ENCODE peak calls at places on chromosomes 11 and 22, in five cellular contexts. One of them, this sample, is unnamed.

GRCh38 chr11:120512727-120513435 is 1.3 kb downstream of the GRIK4 start:
- DNase-seq in BE2C: no peak
- DNase-seq in A172: no peak
- DNase-seq in NCI-H1092: no peak
- DNase-seq in stimulated activated CD8-positive, alpha-beta memory T cell treated with anti-CD3 and anti-CD28 coated beads, Interleukin-4, amount 100 ng/mL, for 24 hours: no peak
- DNase-seq in this sample: no peak

GRCh38 chr11:71568707-71569349 is 3.5 kb downstream of the KRTAP5-10 start:
- DNase-seq in BE2C: peak; percentile 25
- DNase-seq in A172: no peak
- DNase-seq in NCI-H1092: no peak
- DNase-seq in stimulated activated CD8-positive, alpha-beta memory T cell treated with anti-CD3 and anti-CD28 coated beads, Interleukin-4, amount 100 ng/mL, for 24 hours: no peak
- DNase-seq in this sample: no peak

GRCh38 chr22:22888509-22889353 is 1.1 kb downstream of the IGLL5 start:
- DNase-seq in BE2C: no peak
- DNase-seq in A172: no peak
- DNase-seq in NCI-H1092: no peak
- DNase-seq in stimulated activated CD8-positive, alpha-beta memory T cell treated with anti-CD3 and anti-CD28 coated beads, Interleukin-4, amount 100 ng/mL, for 24 hours: no peak
- DNase-seq in this sample: no peak

GRCh38 chr22:39661842-39662676 is 91.5 kb downstream of the CACNA1I start:
- DNase-seq in BE2C: no peak
- DNase-seq in A172: no peak
- DNase-seq in NCI-H1092: no peak
- DNase-seq in stimulated activated CD8-positive, alpha-beta memory T cell treated with anti-CD3 and anti-CD28 coated beads, Interleukin-4, amount 100 ng/mL, for 24 hours: peak; percentile 61
- DNase-seq in this sample: peak; percentile 34

GRCh38 chr11:77206264-77207018 is 78.4 kb downstream of the MYO7A start:
- DNase-seq in BE2C: no peak
- DNase-seq in A172: no peak
- DNase-seq in NCI-H1092: no peak
- DNase-seq in stimulated activated CD8-positive, alpha-beta memory T cell treated with anti-CD3 and anti-CD28 coated beads, Interleukin-4, amount 100 ng/mL, for 24 hours: no peak
- DNase-seq in this sample: no peak

GRCh38 chr22:24338701-24339451 is 68.2 kb downstream of the SPECC1L start:
- DNase-seq in BE2C: no peak
- DNase-seq in A172: no peak
- DNase-seq in NCI-H1092: no peak
- DNase-seq in stimulated activated CD8-positive, alpha-beta memory T cell treated with anti-CD3 and anti-CD28 coated beads, Interleukin-4, amount 100 ng/mL, for 24 hours: no peak
- DNase-seq in this sample: no peak

GRCh38 chr11:68256331-68256741 is 15.4 kb downstream of the C11orf24 start:
- DNase-seq in BE2C: no peak
- DNase-seq in A172: peak; percentile 32
- DNase-seq in NCI-H1092: no peak
- DNase-seq in stimulated activated CD8-positive, alpha-beta memory T cell treated with anti-CD3 and anti-CD28 coated beads, Interleukin-4, amount 100 ng/mL, for 24 hours: no peak
- DNase-seq in this sample: no peak

GRCh38 chr11:103851166-103851651 is 185.2 kb upstream of the DDI1 start:
- DNase-seq in BE2C: no peak
- DNase-seq in A172: no peak
- DNase-seq in NCI-H1092: no peak
- DNase-seq in stimulated activated CD8-positive, alpha-beta memory T cell treated with anti-CD3 and anti-CD28 coated beads, Interleukin-4, amount 100 ng/mL, for 24 hours: no peak
- DNase-seq in this sample: no peak

GRCh38 chr11:128448487-128448886 is 138.9 kb downstream of the ETS1 start:
- DNase-seq in BE2C: no peak
- DNase-seq in A172: peak; percentile 79
- DNase-seq in NCI-H1092: no peak
- DNase-seq in stimulated activated CD8-positive, alpha-beta memory T cell treated with anti-CD3 and anti-CD28 coated beads, Interleukin-4, amount 100 ng/mL, for 24 hours: no peak
- DNase-seq in this sample: no peak

GRCh38 chr22:46278656-46279645 is 11.1 kb downstream of the TTC38 start:
- DNase-seq in BE2C: no peak
- DNase-seq in A172: no peak
- DNase-seq in NCI-H1092: no peak
- DNase-seq in stimulated activated CD8-positive, alpha-beta memory T cell treated with anti-CD3 and anti-CD28 coated beads, Interleukin-4, amount 100 ng/mL, for 24 hours: no peak
- DNase-seq in this sample: no peak